ENCODE peak calls at places on chromosomes 3 and 15, in nine cellular contexts. One of them, this sample, is unnamed.

GRCh38 chr15:46441294-46442062 is 806.6 kb downstream of the SQOR start:
- DNase-seq in cardiac muscle cell: peak; percentile 64
- DNase-seq in left lung: no peak
- DNase-seq in psoas muscle: no peak
- DNase-seq in endothelial cell of umbilical vein: no peak
- DNase-seq in mammary epithelial cell: no peak
- DNase-seq in breast epithelium: no peak
- DNase-seq in left ventricle myocardium inferior: no peak
- DNase-seq in body of pancreas: no peak
- DNase-seq in this sample: no peak

GRCh38 chr3:32593903-32594525 is 23.4 kb upstream of the DYNC1LI1 start:
- DNase-seq in cardiac muscle cell: no peak
- DNase-seq in left lung: no peak
- DNase-seq in psoas muscle: no peak
- DNase-seq in endothelial cell of umbilical vein: no peak
- DNase-seq in mammary epithelial cell: peak; percentile 67
- DNase-seq in breast epithelium: no peak
- DNase-seq in left ventricle myocardium inferior: no peak
- DNase-seq in body of pancreas: no peak
- DNase-seq in this sample: peak; percentile 59

GRCh38 chr15:39788108-39788507 is 5.5 kb upstream of the FSIP1 start:
- DNase-seq in cardiac muscle cell: no peak
- DNase-seq in left lung: no peak
- DNase-seq in psoas muscle: no peak
- DNase-seq in endothelial cell of umbilical vein: peak; percentile 34
- DNase-seq in mammary epithelial cell: no peak
- DNase-seq in breast epithelium: no peak
- DNase-seq in left ventricle myocardium inferior: no peak
- DNase-seq in body of pancreas: no peak
- DNase-seq in this sample: peak; percentile 54

GRCh38 chr3:44476181-44476599 is 1.3 kb downstream of the ZNF445 start:
- DNase-seq in cardiac muscle cell: no peak
- DNase-seq in left lung: no peak
- DNase-seq in psoas muscle: no peak
- DNase-seq in endothelial cell of umbilical vein: peak; percentile 55
- DNase-seq in mammary epithelial cell: peak; percentile 21
- DNase-seq in breast epithelium: no peak
- DNase-seq in left ventricle myocardium inferior: no peak
- DNase-seq in body of pancreas: no peak
- DNase-seq in this sample: peak; percentile 68

GRCh38 chr3:13479332-13479581 is 849 bp upstream of the HDAC11 start:
- DNase-seq in cardiac muscle cell: peak; percentile 24
- DNase-seq in left lung: peak; percentile 49
- DNase-seq in psoas muscle: peak; percentile 56
- DNase-seq in endothelial cell of umbilical vein: no peak
- DNase-seq in mammary epithelial cell: no peak
- DNase-seq in breast epithelium: no peak
- DNase-seq in left ventricle myocardium inferior: peak; percentile 52
- DNase-seq in body of pancreas: peak; percentile 55
- DNase-seq in this sample: no peak

GRCh38 chr15:66785637-66786036 is 83.6 kb downstream of the SMAD6 start:
- DNase-seq in cardiac muscle cell: no peak
- DNase-seq in left lung: no peak
- DNase-seq in psoas muscle: no peak
- DNase-seq in endothelial cell of umbilical vein: no peak
- DNase-seq in mammary epithelial cell: no peak
- DNase-seq in breast epithelium: no peak
- DNase-seq in left ventricle myocardium inferior: no peak
- DNase-seq in body of pancreas: no peak
- DNase-seq in this sample: peak; percentile 84

GRCh38 chr3:115100172-115100571 is 46.9 kb downstream of the ZBTB20 start:
- DNase-seq in cardiac muscle cell: peak; percentile 14
- DNase-seq in left lung: no peak
- DNase-seq in psoas muscle: no peak
- DNase-seq in endothelial cell of umbilical vein: peak; percentile 74
- DNase-seq in mammary epithelial cell: peak; percentile 62
- DNase-seq in breast epithelium: no peak
- DNase-seq in left ventricle myocardium inferior: no peak
- DNase-seq in body of pancreas: peak; percentile 28
- DNase-seq in this sample: peak; percentile 83

GRCh38 chr15:47402829-47403228 is 314.5 kb upstream of the SEMA6D start:
- DNase-seq in cardiac muscle cell: no peak
- DNase-seq in left lung: no peak
- DNase-seq in psoas muscle: no peak
- DNase-seq in endothelial cell of umbilical vein: no peak
- DNase-seq in mammary epithelial cell: peak; percentile 4
- DNase-seq in breast epithelium: no peak
- DNase-seq in left ventricle myocardium inferior: no peak
- DNase-seq in body of pancreas: no peak
- DNase-seq in this sample: no peak

GRCh38 chr3:160707187-160707789 is 30.3 kb downstream of the ARL14 start:
- DNase-seq in cardiac muscle cell: peak; percentile 65
- DNase-seq in left lung: no peak
- DNase-seq in psoas muscle: no peak
- DNase-seq in endothelial cell of umbilical vein: peak; percentile 43
- DNase-seq in mammary epithelial cell: peak; percentile 36
- DNase-seq in breast epithelium: no peak
- DNase-seq in left ventricle myocardium inferior: no peak
- DNase-seq in body of pancreas: peak; percentile 38
- DNase-seq in this sample: peak; percentile 71

GRCh38 chr3:194930439-194931204 is 244.9 kb downstream of the FAM43A start:
- DNase-seq in cardiac muscle cell: peak; percentile 33
- DNase-seq in left lung: no peak
- DNase-seq in psoas muscle: peak; percentile 54
- DNase-seq in endothelial cell of umbilical vein: peak; percentile 99
- DNase-seq in mammary epithelial cell: peak; percentile 41
- DNase-seq in breast epithelium: no peak
- DNase-seq in left ventricle myocardium inferior: peak; percentile 44
- DNase-seq in body of pancreas: peak; percentile 26
- DNase-seq in this sample: peak; percentile 90

GRCh38 chr3:63877737-63878393 is 14.2 kb downstream of the ATXN7 start:
- DNase-seq in cardiac muscle cell: no peak
- DNase-seq in left lung: no peak
- DNase-seq in psoas muscle: no peak
- DNase-seq in endothelial cell of umbilical vein: no peak
- DNase-seq in mammary epithelial cell: peak; percentile 43
- DNase-seq in breast epithelium: no peak
- DNase-seq in left ventricle myocardium inferior: no peak
- DNase-seq in body of pancreas: no peak
- DNase-seq in this sample: no peak

GRCh38 chr15:66195621-66196230 is 57.8 kb downstream of the MEGF11 start:
- DNase-seq in cardiac muscle cell: no peak
- DNase-seq in left lung: no peak
- DNase-seq in psoas muscle: no peak
- DNase-seq in endothelial cell of umbilical vein: no peak
- DNase-seq in mammary epithelial cell: no peak
- DNase-seq in breast epithelium: no peak
- DNase-seq in left ventricle myocardium inferior: no peak
- DNase-seq in body of pancreas: no peak
- DNase-seq in this sample: no peak

GRCh38 chr3:135966349-135966695 is 794 bp downstream of the PPP2R3A start:
- DNase-seq in cardiac muscle cell: peak; percentile 64
- DNase-seq in left lung: peak; percentile 47
- DNase-seq in psoas muscle: no peak
- DNase-seq in endothelial cell of umbilical vein: no peak
- DNase-seq in mammary epithelial cell: no peak
- DNase-seq in breast epithelium: no peak
- DNase-seq in left ventricle myocardium inferior: no peak
- DNase-seq in body of pancreas: no peak
- DNase-seq in this sample: no peak

DNA sequence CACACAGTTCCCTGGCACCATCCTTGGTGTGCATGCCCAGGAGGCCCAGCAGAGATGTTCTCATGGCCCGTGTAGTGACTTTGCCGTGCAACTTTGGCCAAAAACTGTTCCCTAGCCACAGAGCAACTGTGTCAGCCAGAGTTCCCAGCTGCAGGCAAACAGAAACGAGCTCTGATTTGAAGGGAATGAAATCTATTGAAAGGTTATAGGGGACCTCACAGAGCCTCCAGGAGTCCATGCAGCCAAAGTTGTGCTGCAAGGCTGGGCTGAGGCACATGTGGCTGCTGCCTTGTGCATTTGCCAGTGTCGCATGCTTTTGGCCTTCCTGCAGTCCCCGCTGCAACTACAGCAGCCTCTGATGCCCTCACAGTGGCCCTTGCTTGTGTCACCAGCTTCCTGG is 70.5 kb downstream of the PLXNA1 start:
- DNase-seq in cardiac muscle cell: no peak
- DNase-seq in left lung: peak; percentile 22
- DNase-seq in psoas muscle: peak; percentile 30
- DNase-seq in endothelial cell of umbilical vein: no peak
- DNase-seq in mammary epithelial cell: no peak
- DNase-seq in breast epithelium: no peak
- DNase-seq in left ventricle myocardium inferior: peak; percentile 46
- DNase-seq in body of pancreas: no peak
- DNase-seq in this sample: no peak
- TF ChIP-seq CTCF in cardiac muscle cell: no peak
- TF ChIP-seq CTCF in left lung: no peak
- TF ChIP-seq CTCF in psoas muscle: no peak
- TF ChIP-seq CTCF in endothelial cell of umbilical vein: no peak
- TF ChIP-seq CTCF in mammary epithelial cell: no peak
- TF ChIP-seq CTCF in breast epithelium: no peak
- TF ChIP-seq CTCF in left ventricle myocardium inferior: no peak
- TF ChIP-seq CTCF in body of pancreas: no peak
- TF ChIP-seq CTCF in this sample: no peak

DNA sequence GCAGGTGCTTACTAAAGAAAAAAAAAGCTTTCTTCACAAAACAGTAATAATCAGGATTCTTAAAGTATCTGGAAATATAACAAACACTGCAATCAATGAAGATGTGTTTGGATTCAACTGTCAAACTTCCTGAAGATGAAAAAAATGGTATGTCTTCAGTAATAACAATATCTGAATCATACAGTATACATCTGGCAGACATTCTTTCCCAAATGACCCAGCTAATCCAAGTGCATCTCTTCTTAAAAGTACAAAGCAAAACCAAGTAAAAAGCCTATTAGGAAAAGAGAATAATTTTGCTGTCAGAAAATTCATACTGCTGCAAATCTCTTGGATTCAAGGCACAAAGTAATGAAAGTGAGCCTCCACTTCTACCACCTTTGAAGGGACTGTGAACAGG is 145.0 kb upstream of the MCTP2 start:
- DNase-seq in cardiac muscle cell: no peak
- DNase-seq in left lung: no peak
- DNase-seq in psoas muscle: no peak
- DNase-seq in endothelial cell of umbilical vein: no peak
- DNase-seq in mammary epithelial cell: no peak
- DNase-seq in breast epithelium: no peak
- DNase-seq in left ventricle myocardium inferior: no peak
- DNase-seq in body of pancreas: no peak
- DNase-seq in this sample: peak; percentile 51
- H3K27ac ChIP-seq in cardiac muscle cell: no peak overlapping the region
- H3K27ac ChIP-seq in left lung: no peak overlapping the region
- H3K27ac ChIP-seq in psoas muscle: no peak overlapping the region
- H3K27ac ChIP-seq in endothelial cell of umbilical vein: no peak overlapping the region
- H3K27ac ChIP-seq in mammary epithelial cell: no peak overlapping the region
- H3K27ac ChIP-seq in breast epithelium: no peak overlapping the region
- H3K27ac ChIP-seq in left ventricle myocardium inferior: no peak overlapping the region
- H3K27ac ChIP-seq in body of pancreas: no peak overlapping the region
- H3K27ac ChIP-seq in this sample: no peak overlapping the region

GRCh38 chr3:100540791-100541334 is 48.4 kb downstream of the TMEM45A start:
- DNase-seq in cardiac muscle cell: no peak
- DNase-seq in left lung: no peak
- DNase-seq in psoas muscle: no peak
- DNase-seq in endothelial cell of umbilical vein: no peak
- DNase-seq in mammary epithelial cell: no peak
- DNase-seq in breast epithelium: no peak
- DNase-seq in left ventricle myocardium inferior: no peak
- DNase-seq in body of pancreas: no peak
- DNase-seq in this sample: no peak
- TF ChIP-seq CTCF in cardiac muscle cell: no peak
- TF ChIP-seq CTCF in left lung: no peak
- TF ChIP-seq CTCF in psoas muscle: no peak
- TF ChIP-seq CTCF in endothelial cell of umbilical vein: no peak
- TF ChIP-seq CTCF in mammary epithelial cell: no peak
- TF ChIP-seq CTCF in breast epithelium: no peak
- TF ChIP-seq CTCF in left ventricle myocardium inferior: no peak
- TF ChIP-seq CTCF in body of pancreas: no peak
- TF ChIP-seq CTCF in this sample: no peak

GRCh38 chr3:123385981-123386380 is 62.9 kb downstream of the ADCY5 start:
- DNase-seq in cardiac muscle cell: no peak
- DNase-seq in left lung: no peak
- DNase-seq in psoas muscle: peak; percentile 51
- DNase-seq in endothelial cell of umbilical vein: no peak
- DNase-seq in mammary epithelial cell: peak; percentile 21
- DNase-seq in breast epithelium: no peak
- DNase-seq in left ventricle myocardium inferior: peak; percentile 52
- DNase-seq in body of pancreas: peak; percentile 31
- DNase-seq in this sample: peak; percentile 34
- H3K27ac ChIP-seq in cardiac muscle cell: peak overlapping the region; percentile 90
- H3K27ac ChIP-seq in left lung: no peak overlapping the region
- H3K27ac ChIP-seq in psoas muscle: peak overlapping the region; percentile 14
- H3K27ac ChIP-seq in endothelial cell of umbilical vein: no peak overlapping the region
- H3K27ac ChIP-seq in mammary epithelial cell: no peak overlapping the region
- H3K27ac ChIP-seq in breast epithelium: peak overlapping the region; percentile 44
- H3K27ac ChIP-seq in left ventricle myocardium inferior: peak overlapping the region; percentile 89
- H3K27ac ChIP-seq in body of pancreas: peak overlapping the region; percentile 25
- H3K27ac ChIP-seq in this sample: no peak overlapping the region

DNA sequence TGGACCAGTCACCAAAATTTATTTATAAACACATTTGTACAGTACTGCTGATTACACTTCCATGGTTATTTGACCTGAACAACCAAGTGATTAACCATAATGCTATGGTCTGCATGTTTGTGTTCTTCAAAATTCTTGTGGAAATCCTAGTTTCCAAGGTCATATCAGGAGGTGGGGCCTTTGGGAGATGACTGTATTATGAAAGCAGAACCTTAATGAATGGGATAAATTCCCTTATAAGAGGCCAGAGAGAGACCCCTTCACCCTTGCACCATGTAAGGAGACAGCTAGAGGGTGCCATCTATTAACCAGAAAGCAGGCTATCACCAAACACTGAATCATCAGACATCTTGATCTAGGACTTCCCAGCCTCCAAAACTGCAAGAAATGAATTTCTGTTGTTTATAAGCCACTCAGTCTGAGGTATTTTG is 1.9 kb downstream of the SCAPER start:
- DNase-seq in cardiac muscle cell: peak; percentile 4
- DNase-seq in left lung: no peak
- DNase-seq in psoas muscle: no peak
- DNase-seq in endothelial cell of umbilical vein: peak; percentile 23
- DNase-seq in mammary epithelial cell: peak; percentile 13
- DNase-seq in breast epithelium: no peak
- DNase-seq in left ventricle myocardium inferior: no peak
- DNase-seq in body of pancreas: no peak
- DNase-seq in this sample: peak; percentile 59
- TF ChIP-seq CTCF in cardiac muscle cell: peak; percentile 29
- TF ChIP-seq CTCF in left lung: no peak
- TF ChIP-seq CTCF in psoas muscle: peak; percentile 20
- TF ChIP-seq CTCF in endothelial cell of umbilical vein: no peak
- TF ChIP-seq CTCF in mammary epithelial cell: peak; percentile 53
- TF ChIP-seq CTCF in breast epithelium: no peak
- TF ChIP-seq CTCF in left ventricle myocardium inferior: peak; percentile 31
- TF ChIP-seq CTCF in body of pancreas: no peak
- TF ChIP-seq CTCF in this sample: no peak